ENCODE peak calls at places on chromosomes 3 and 15, in five cellular contexts. W is CD8-positive, alpha-beta memory T cell; X is uterus; Z is CD8-positive, alpha-beta T cell; K is endodermal cell. S is an unnamed sample.

GRCh38 chr3:72311425-72311824 is 526.5 kb upstream of the PROK2 start:
- DNase-seq in X (no peak), W (no peak), Z (no peak), K (no peak), S (peak; percentile 44)

GRCh38 chr15:93703092-93703785 is 528.1 kb upstream of the MCTP2 start:
- DNase-seq in X (no peak), W (no peak), K (no peak), Z (no peak), S (no peak)

GRCh38 chr15:52078876-52079700 is 33.5 kb downstream of the BCL2L10 start:
- DNase-seq in X (peak; percentile 62), K (peak; percentile 96), W (peak; percentile 71), Z (peak; percentile 85), S (peak; percentile 83)

GRCh38 chr3:65497846-65498245 is 540.9 kb downstream of the MAGI1 start:
- DNase-seq in K (no peak), W (no peak), X (no peak), Z (no peak), S (no peak)

GRCh38 chr3:139122612-139123011 is 77.9 kb upstream of the PRR23C start:
- DNase-seq in Z (no peak), X (no peak), W (no peak), K (no peak), S (no peak)

GRCh38 chr3:27900316-27900715 is 178.2 kb upstream of the EOMES start:
- DNase-seq in X (no peak), Z (peak; percentile 9), K (no peak), W (no peak), S (no peak)

GRCh38 chr3:188720636-188721035 is 451.1 kb upstream of the TPRG1 start:
- DNase-seq in Z (no peak), X (no peak), K (no peak), W (no peak), S (no peak)

GRCh38 chr15:101088788-101089578 is 162.9 kb downstream of the CHSY1 start:
- DNase-seq in W (peak; percentile 66), Z (peak; percentile 75), X (peak; percentile 78), K (peak; percentile 92), S (peak; percentile 67)

GRCh38 chr15:90389513-90389912 is 1.5 kb downstream of the IQGAP1 start:
- DNase-seq in W (no peak), K (no peak), Z (no peak), X (no peak), S (no peak)

GRCh38 chr15:71183063-71183462 is 67.8 kb downstream of the THSD4 start:
- DNase-seq in Z (no peak), K (no peak), W (no peak), X (no peak), S (no peak)

GRCh38 chr3:128293930-128294329 is 140.6 kb downstream of the EEFSEC start:
- DNase-seq in X (no peak), Z (no peak), K (peak; percentile 20), W (no peak), S (no peak)

GRCh38 chr3:128301186-128302023 is 148.1 kb downstream of the EEFSEC start:
- DNase-seq in Z (no peak), K (peak; percentile 24), X (no peak), W (no peak), S (no peak)

GRCh38 chr3:128294999-128295468 is 141.8 kb downstream of the EEFSEC start:
- DNase-seq in X (no peak), Z (no peak), W (no peak), K (peak; percentile 23), S (no peak)

GRCh38 chr3:128297401-128298138 is 144.3 kb downstream of the EEFSEC start:
- DNase-seq in W (no peak), X (no peak), Z (no peak), K (peak; percentile 22), S (peak; percentile 67)

DNA sequence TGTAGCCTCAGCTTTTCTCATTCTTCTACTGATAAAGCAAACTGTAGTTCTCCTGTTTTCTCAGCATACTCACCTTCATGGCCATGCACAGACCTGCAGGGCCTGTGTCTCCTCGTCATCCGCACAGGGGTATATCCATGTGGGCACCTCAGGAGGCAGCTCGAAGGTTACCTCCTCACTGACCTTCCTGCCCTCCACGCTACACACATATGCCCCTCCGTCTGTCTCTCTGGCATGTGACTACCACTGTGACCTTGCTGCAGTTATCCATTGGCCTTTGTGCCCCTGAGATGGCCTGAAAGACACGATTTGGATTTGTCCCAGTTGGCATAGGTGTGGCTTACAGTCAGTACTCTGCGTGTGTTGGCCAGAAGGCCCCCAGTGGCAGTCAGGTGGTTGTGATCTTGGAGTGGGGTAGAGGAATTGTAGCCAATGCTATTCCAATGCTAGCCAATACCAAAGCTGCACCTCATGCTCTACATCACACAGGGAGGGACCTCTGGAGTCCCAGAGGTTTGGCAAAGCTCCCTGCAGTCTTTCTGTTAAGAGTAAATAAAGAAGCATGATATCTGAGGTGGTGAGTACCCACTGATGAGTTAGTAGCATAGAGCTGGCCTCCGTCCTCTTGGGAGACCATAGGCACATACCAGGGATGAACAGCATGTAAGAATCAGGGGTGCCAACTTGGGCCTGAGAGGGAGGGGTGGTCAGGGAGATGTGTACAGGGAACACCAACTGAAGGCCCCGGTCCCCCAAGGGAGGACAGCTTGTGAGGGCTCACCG is 143.4 kb downstream of the EEFSEC start:
- DNase-seq in K (peak; percentile 23), W (no peak), Z (no peak), X (no peak), S (no peak)
- H3K4me1 ChIP-seq in K (no peaks in the 10 kb centered on the region), W (peaks cover 44% of the 10 kb centered on the region), Z (peaks cover 51% of the 10 kb centered on the region), X (no peaks in the 10 kb centered on the region), S (peaks cover 3% of the 10 kb centered on the region)

DNA sequence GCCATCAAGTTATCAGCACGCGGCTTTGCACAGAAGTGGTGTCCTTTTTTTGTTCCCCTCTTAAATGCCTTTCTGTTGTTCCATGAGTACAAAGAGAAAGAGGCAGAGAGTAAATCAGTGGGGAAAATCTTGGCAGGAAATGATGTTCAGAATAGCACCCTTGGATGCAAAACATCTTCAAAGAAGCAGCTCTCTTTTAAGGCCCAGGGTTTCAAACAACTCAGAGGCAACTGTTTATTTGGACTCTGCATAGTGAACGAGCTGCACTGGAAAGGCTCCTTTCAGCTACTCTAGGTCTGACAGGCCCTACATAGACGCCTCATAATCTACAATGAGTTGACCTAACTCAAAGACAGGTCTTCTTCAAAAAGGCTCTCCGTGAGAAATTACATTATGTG is 53.4 kb downstream of the HEG1 start:
- DNase-seq in W (no peak), K (no peak), X (no peak), Z (no peak), S (no peak)
- H3K4me1 ChIP-seq in W (peaks cover 21% of the 10 kb centered on the region), K (peaks cover 17% of the 10 kb centered on the region), X (peaks cover 7% of the 10 kb centered on the region), Z (peaks cover 17% of the 10 kb centered on the region), S (peaks cover 28% of the 10 kb centered on the region)

GRCh38 chr3:149576071-149576564 is 81.7 kb downstream of the WWTR1 start:
- DNase-seq in Z (no peak), W (no peak), K (peak; percentile 70), X (peak; percentile 62), S (peak; percentile 91)

GRCh38 chr3:149575213-149575961 is 82.4 kb downstream of the WWTR1 start:
- DNase-seq in W (no peak), K (peak; percentile 65), X (peak; percentile 61), Z (no peak), S (peak; percentile 83)

GRCh38 chr3:149579161-149579560 is 78.7 kb downstream of the WWTR1 start:
- DNase-seq in X (no peak), K (no peak), Z (no peak), W (no peak), S (no peak)

GRCh38 chr3:149579838-149580542 is 77.8 kb downstream of the WWTR1 start:
- DNase-seq in W (no peak), K (no peak), Z (no peak), X (no peak), S (peak; percentile 59)

DNA sequence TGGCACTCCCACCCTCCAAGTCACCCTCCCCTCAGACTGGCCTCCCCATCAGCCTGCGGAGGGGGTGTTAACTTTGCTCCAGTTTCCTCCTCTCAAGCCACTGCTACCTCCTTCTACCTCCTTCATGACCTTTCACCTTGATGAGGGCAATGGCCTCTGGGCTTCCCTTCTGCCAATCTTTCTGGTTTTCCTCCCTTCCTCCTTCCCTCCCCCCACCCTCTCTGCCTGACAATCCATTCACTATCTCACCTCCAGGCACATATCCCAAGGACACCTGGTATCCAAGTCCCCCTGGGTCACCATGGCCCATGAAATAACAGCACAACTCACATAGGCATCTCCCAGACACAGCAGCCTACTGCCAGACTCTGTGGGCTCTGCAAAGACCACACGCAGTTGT is 80.0 kb downstream of the WWTR1 start:
- DNase-seq in Z (no peak), K (no peak), W (no peak), X (no peak), S (no peak)
- H3K4me1 ChIP-seq in Z (no peaks in the 10 kb centered on the region), K (peaks cover 11% of the 10 kb centered on the region), W (no peaks in the 10 kb centered on the region), X (peaks cover 6% of the 10 kb centered on the region), S (peaks cover 92% of the 10 kb centered on the region)

DNA sequence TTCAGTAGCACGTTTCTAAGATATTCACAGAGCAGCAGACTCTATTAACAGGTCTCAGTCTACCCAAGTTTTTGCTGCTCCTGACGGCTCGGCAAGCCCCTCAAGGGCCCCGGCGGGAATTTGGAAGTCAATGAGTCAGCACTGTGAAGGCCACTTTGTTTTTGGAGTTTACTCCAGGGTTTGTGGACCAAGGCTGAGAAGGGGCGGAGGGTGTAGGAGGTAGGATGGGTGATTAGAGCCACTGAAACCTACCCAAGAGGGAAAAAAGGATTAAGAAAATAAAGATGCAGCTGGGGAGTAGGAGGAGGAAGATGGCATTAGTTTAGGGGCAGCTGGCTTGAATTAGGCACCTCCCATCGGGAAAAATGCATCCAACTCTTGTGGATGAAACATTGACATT is 87.6 kb downstream of the BDH1 start:
- DNase-seq in K (no peak), Z (no peak), X (no peak), W (no peak), S (peak; percentile 31)
- H3K4me1 ChIP-seq in K (peaks cover 25% of the 10 kb centered on the region), Z (no peaks in the 10 kb centered on the region), X (no peaks in the 10 kb centered on the region), W (no peaks in the 10 kb centered on the region), S (peaks cover 57% of the 10 kb centered on the region)

S was measured in adipocyte.